ENCODE peak calls at places on chromosomes 13 and 19, in ten cellular contexts. J is left colon; I is hypothalamus; D is activated naive CD8-positive, alpha-beta T cell treated with anti-CD3 and anti-CD28 coated beads, Interleukin-2, amount 50 U/mL, for 24 hours; A is skeletal muscle cell; Q is stimulated activated CD4-positive, alpha-beta T cell treated with anti-CD3 and anti-CD28 coated beads, Interleukin-4, amount 100 ng/mL, for 48 hours; H is activated T-helper 1 cell treated with Interleukin-2 at 50 U/mL for 16 hours; B is left lung; T is neuronal stem cell; V is left ventricle myocardium superior. E is an unnamed sample.

GRCh38 chr19:48654299-48655059 is 8.5 kb upstream of the CA11 start:
- DNase-seq in J (no peak), I (no peak), D (no peak), A (no peak), Q (no peak), H (no peak), B (no peak), T (no peak), V (no peak), E (no peak)

GRCh38 chr19:38617764-38618589 is at the start of gene MAP4K1:
- DNase-seq in J (peak; percentile 72), I (no peak), D (peak; percentile 79), A (no peak), Q (peak; percentile 69), H (peak; percentile 61), B (peak; percentile 86), T (no peak), V (peak; percentile 68), E (peak; percentile 49)

GRCh38 chr19:46919324-46919723 is 58.5 kb downstream of the ARHGAP35 start:
- DNase-seq in J (no peak), I (no peak), D (peak; percentile 16), A (no peak), Q (peak; percentile 28), H (no peak), B (no peak), T (no peak), V (no peak), E (no peak)

GRCh38 chr13:64529874-64530485 is 2700.2 kb downstream of the PCDH9 start:
- DNase-seq in J (no peak), I (no peak), D (peak; percentile 3), A (no peak), Q (no peak), H (no peak), B (no peak), T (no peak), V (no peak), E (no peak)

GRCh38 chr19:50003810-50004419 is 21.3 kb downstream of the VRK3 start:
- DNase-seq in J (no peak), I (no peak), D (peak; percentile 47), A (peak; percentile 74), Q (peak; percentile 31), H (no peak), B (no peak), T (no peak), V (no peak), E (no peak)

GRCh38 chr19:39937094-39937493 is 2.7 kb upstream of the FCGBP start:
- DNase-seq in J (no peak), I (no peak), D (no peak), A (no peak), Q (no peak), H (no peak), B (no peak), T (no peak), V (no peak), E (peak; percentile 19)

GRCh38 chr13:22517544-22517943 is 663.2 kb upstream of the SGCG start:
- DNase-seq in J (no peak), I (no peak), D (no peak), A (no peak), Q (no peak), H (no peak), B (no peak), T (no peak), V (no peak), E (no peak)

GRCh38 chr13:64534302-64534701 is 2695.8 kb downstream of the PCDH9 start:
- DNase-seq in J (no peak), I (no peak), D (no peak), A (no peak), Q (no peak), H (no peak), B (no peak), T (no peak), V (no peak), E (no peak)

GRCh38 chr19:43719378-43719868 is 3.5 kb downstream of the IRGC start:
- DNase-seq in J (no peak), I (no peak), D (no peak), A (no peak), Q (no peak), H (no peak), B (no peak), T (no peak), V (no peak), E (no peak)

GRCh38 chr13:20550799-20551198 is 16.2 kb upstream of the IFT88 start:
- DNase-seq in J (no peak), I (no peak), D (no peak), A (no peak), Q (no peak), H (no peak), B (no peak), T (no peak), V (no peak), E (no peak)

GRCh38 chr19:38686530-38686888 is 39.1 kb downstream of the ACTN4 start:
- DNase-seq in J (no peak), I (no peak), D (peak; percentile 39), A (no peak), Q (peak; percentile 26), H (no peak), B (no peak), T (no peak), V (no peak), E (peak; percentile 77)

GRCh38 chr13:114078501-114079451 is 53.6 kb downstream of the RASA3 start:
- DNase-seq in J (peak; percentile 60), I (no peak), D (no peak), A (peak; percentile 67), Q (no peak), H (no peak), B (peak; percentile 76), T (no peak), V (peak; percentile 77), E (no peak)

GRCh38 chr19:5403968-5404640 is 51.1 kb upstream of the ZNRF4 start:
- DNase-seq in J (peak; percentile 53), I (peak; percentile 33), D (peak; percentile 72), A (peak; percentile 54), Q (peak; percentile 60), H (peak; percentile 5), B (peak; percentile 82), T (peak; percentile 95), V (peak; percentile 87), E (no peak)

GRCh38 chr19:14381689-14382474 is 638 bp downstream of the ADGRE5 start:
- DNase-seq in J (peak; percentile 82), I (no peak), D (peak; percentile 74), A (no peak), Q (peak; percentile 62), H (peak; percentile 49), B (peak; percentile 84), T (no peak), V (peak; percentile 56), E (peak; percentile 80)

GRCh38 chr13:23985846-23986245 is 88.5 kb upstream of the C1QTNF9B start:
- DNase-seq in J (no peak), I (no peak), D (no peak), A (no peak), Q (no peak), H (no peak), B (no peak), T (no peak), V (no peak), E (no peak)

GRCh38 chr19:45396389-45397260 is 8.2 kb downstream of the PPP1R13L start:
- DNase-seq in J (no peak), I (no peak), D (no peak), A (no peak), Q (no peak), H (no peak), B (no peak), T (no peak), V (no peak), E (no peak)

GRCh38 chr13:38366954-38367645 is 17.4 kb downstream of the UFM1 start:
- DNase-seq in J (no peak), I (no peak), D (no peak), A (no peak), Q (no peak), H (no peak), B (no peak), T (no peak), V (no peak), E (no peak)

GRCh38 chr13:92175330-92175729 is 776.9 kb downstream of the GPC5 start:
- DNase-seq in J (no peak), I (no peak), D (no peak), A (peak; percentile 23), Q (peak; percentile 0), H (no peak), B (no peak), T (peak; percentile 14), V (no peak), E (no peak)

GRCh38 chr13:72884111-72884510 is 102.2 kb downstream of the PIBF1 start:
- DNase-seq in J (no peak), I (no peak), D (no peak), A (no peak), Q (no peak), H (no peak), B (no peak), T (no peak), V (no peak), E (no peak)